ENCODE peak calls at places on chromosomes 4 and X, in eight cellular contexts. H is EL; Q is NT2/D1; E is naive thymus-derived CD8-positive, alpha-beta T cell; B is glomerular endothelial cell; R is NCI-H748 treated with DMSO at 0.1 percent for 48 hours; Y is hippocampal formation; D is endothelial cell. S is an unnamed sample.
A peak's percentile ranks its signal among the peaks of the same experiment; 100 is the strongest.

GRCh38 chrX:154409222-154409871 is at the start of gene DNASE1L1:
- DNase-seq in R (no peak), E (no peak), Q (no peak), D (peak; percentile 69), Y (no peak), H (peak; percentile 93), B (no peak), S (peak; percentile 89)

GRCh38 chr4:8709729-8710360 is 117.3 kb downstream of the CPZ start:
- DNase-seq in R (no peak), H (no peak), E (no peak), Y (no peak), B (no peak), Q (no peak), D (no peak), S (peak; percentile 29)

GRCh38 chr4:159240690-159241089 is 137.8 kb downstream of the RAPGEF2 start:
- DNase-seq in H (no peak), D (no peak), Y (no peak), R (no peak), E (no peak), Q (no peak), B (no peak), S (no peak)

GRCh38 chrX:84064164-84064563 is 123.8 kb downstream of the RPS6KA6 start:
- DNase-seq in Y (no peak), Q (no peak), H (no peak), E (no peak), B (no peak), R (no peak), D (no peak), S (no peak)

GRCh38 chrX:43474321-43474720 is 181.8 kb upstream of the MAOA start:
- DNase-seq in B (no peak), D (no peak), Y (no peak), H (no peak), R (no peak), E (no peak), Q (no peak), S (no peak)

GRCh38 chrX:39818750-39819149 is 279.0 kb downstream of the BCOR start:
- DNase-seq in H (no peak), E (no peak), D (no peak), Q (no peak), B (no peak), R (no peak), Y (no peak), S (no peak)

GRCh38 chrX:110381216-110381615 is 22.6 kb downstream of the RTL9 start:
- DNase-seq in Y (no peak), R (no peak), D (no peak), E (no peak), Q (no peak), B (no peak), H (peak; percentile 75), S (no peak)

GRCh38 chr4:118758293-118758692 is 73.1 kb downstream of the METTL14 start:
- DNase-seq in E (no peak), Q (no peak), B (no peak), H (no peak), D (no peak), Y (no peak), R (no peak), S (no peak)

GRCh38 chr4:150158041-150158440 is 79.8 kb downstream of the DCLK2 start:
- DNase-seq in E (no peak), D (no peak), H (no peak), B (no peak), Y (no peak), Q (no peak), R (no peak), S (no peak)